ENCODE peak calls at places on chromosomes 7 and 10, in nine cellular contexts. Q, P, U, I, Y, W, D, N and F are unnamed samples.

GRCh38 chr10:126476256-126476655 is 88.0 kb upstream of the ADAM12 start:
- DNase-seq in Q (no peak), P (no peak), U (no peak), I (no peak), Y (no peak), W (no peak), D (no peak), N (no peak), F (peak; percentile 66)

GRCh38 chr10:84190621-84191020 is 3.7 kb upstream of the CDHR1 start:
- DNase-seq in Q (no peak), P (no peak), U (no peak), I (no peak), Y (no peak), W (no peak), D (no peak), N (no peak), F (no peak)

GRCh38 chr7:38731195-38731594 is 100.0 kb upstream of the AMPH start:
- DNase-seq in Q (no peak), P (no peak), U (peak; percentile 24), I (no peak), Y (no peak), W (no peak), D (no peak), N (no peak), F (no peak)

GRCh38 chr7:150731916-150732315 is 5.3 kb upstream of the GIMAP5 start:
- DNase-seq in Q (no peak), P (no peak), U (no peak), I (no peak), Y (no peak), W (no peak), D (no peak), N (no peak), F (no peak)

GRCh38 chr7:108222236-108222892 is 92.2 kb upstream of the LAMB4 start:
- DNase-seq in Q (no peak), P (no peak), U (no peak), I (no peak), Y (no peak), W (no peak), D (no peak), N (no peak), F (no peak)

GRCh38 chr10:94076325-94076841 is 82.7 kb downstream of the PLCE1 start:
- DNase-seq in Q (no peak), P (no peak), U (no peak), I (peak; percentile 21), Y (no peak), W (peak; percentile 33), D (no peak), N (no peak), F (no peak)

GRCh38 chr10:14688606-14689005 is 86.1 kb downstream of the FAM107B start:
- DNase-seq in Q (no peak), P (no peak), U (peak; percentile 54), I (no peak), Y (no peak), W (no peak), D (no peak), N (no peak), F (no peak)

GRCh38 chr7:44219371-44220045 is 18.7 kb downstream of the YKT6 start:
- DNase-seq in Q (no peak), P (peak; percentile 40), U (no peak), I (peak; percentile 11), Y (no peak), W (no peak), D (no peak), N (no peak), F (no peak)

GRCh38 chr10:129525408-129525807 is 58.4 kb downstream of the MGMT start:
- DNase-seq in Q (no peak), P (peak; percentile 42), U (peak; percentile 20), I (no peak), Y (no peak), W (no peak), D (no peak), N (no peak), F (no peak)

GRCh38 chr10:50807851-50808776 is 68.4 kb downstream of the ASAH2B start:
- DNase-seq in Q (no peak), P (no peak), U (no peak), I (peak; percentile 80), Y (no peak), W (no peak), D (no peak), N (peak; percentile 8), F (no peak)

GRCh38 chr10:114087655-114088054 is 44.0 kb downstream of the ADRB1 start:
- DNase-seq in Q (no peak), P (no peak), U (no peak), I (no peak), Y (no peak), W (no peak), D (no peak), N (no peak), F (no peak)

GRCh38 chr10:13774303-13774893 is 187.6 kb downstream of the PRPF18 start:
- DNase-seq in Q (no peak), P (no peak), U (no peak), I (no peak), Y (no peak), W (no peak), D (no peak), N (no peak), F (no peak)

GRCh38 chr10:121531076-121531829 is 67.0 kb downstream of the FGFR2 start:
- DNase-seq in Q (no peak), P (no peak), U (no peak), I (peak; percentile 50), Y (no peak), W (no peak), D (peak; percentile 28), N (no peak), F (no peak)